ENCODE peak calls at places on chromosome 11, in six cellular contexts. U is IMR-90, J is H1, O is GM23338, P is A549, K is mammary epithelial cell. B is an unnamed sample.

GRCh38 chr11:109707411-109707810 is 285.4 kb downstream of the C11orf87 start:
- DNase-seq in P (no peak), J (no peak), U (no peak), O (no peak), K (no peak), B (no peak)

GRCh38 chr11:60165538-60165937 is 17.3 kb downstream of the MS4A6A start:
- DNase-seq in O (no peak), K (peak; percentile 30), P (no peak), U (no peak), J (no peak), B (no peak)

GRCh38 chr11:131491503-131491902 is 121.1 kb downstream of the NTM start:
- DNase-seq in O (no peak), J (no peak), U (peak; percentile 30), P (no peak), K (peak; percentile 21), B (peak; percentile 5)

GRCh38 chr11:134389464-134390180 is 22.4 kb downstream of the B3GAT1 start:
- DNase-seq in U (no peak), K (no peak), P (no peak), J (no peak), O (no peak), B (no peak)

GRCh38 chr11:100978442-100978841 is 151.2 kb downstream of the PGR start:
- DNase-seq in O (peak; percentile 76), U (no peak), P (no peak), J (no peak), K (no peak), B (no peak)

GRCh38 chr11:111000400-111001090 is 245.0 kb upstream of the POU2AF2 start:
- DNase-seq in U (no peak), K (no peak), P (no peak), J (no peak), O (no peak), B (no peak)

GRCh38 chr11:57562596-57562995 is 4.9 kb downstream of the UBE2L6 start:
- DNase-seq in P (no peak), K (peak; percentile 29), O (peak; percentile 63), U (no peak), J (no peak), B (no peak)

GRCh38 chr11:25981998-25982397 is 349.9 kb upstream of the ANO3 start:
- DNase-seq in U (peak; percentile 77), J (no peak), P (peak; percentile 4), K (peak; percentile 41), O (peak; percentile 75), B (peak; percentile 78)

GRCh38 chr11:57342702-57343101 is 4.5 kb downstream of the P2RX3 start:
- DNase-seq in U (no peak), O (no peak), P (no peak), K (no peak), J (no peak), B (no peak)

GRCh38 chr11:47326198-47326597 is 26.3 kb downstream of the MYBPC3 start:
- DNase-seq in P (no peak), J (no peak), U (no peak), O (no peak), K (no peak), B (no peak)

GRCh38 chr11:47329431-47329993 is 23.0 kb downstream of the MYBPC3 start:
- DNase-seq in J (no peak), U (no peak), O (no peak), K (no peak), P (no peak), B (no peak)

GRCh38 chr11:47327025-47327424 is 25.5 kb downstream of the MYBPC3 start:
- DNase-seq in K (no peak), U (no peak), J (no peak), O (no peak), P (no peak), B (no peak)

GRCh38 chr11:47328449-47329390 is 23.8 kb downstream of the MYBPC3 start:
- DNase-seq in P (no peak), U (no peak), O (no peak), K (no peak), J (no peak), B (no peak)

DNA sequence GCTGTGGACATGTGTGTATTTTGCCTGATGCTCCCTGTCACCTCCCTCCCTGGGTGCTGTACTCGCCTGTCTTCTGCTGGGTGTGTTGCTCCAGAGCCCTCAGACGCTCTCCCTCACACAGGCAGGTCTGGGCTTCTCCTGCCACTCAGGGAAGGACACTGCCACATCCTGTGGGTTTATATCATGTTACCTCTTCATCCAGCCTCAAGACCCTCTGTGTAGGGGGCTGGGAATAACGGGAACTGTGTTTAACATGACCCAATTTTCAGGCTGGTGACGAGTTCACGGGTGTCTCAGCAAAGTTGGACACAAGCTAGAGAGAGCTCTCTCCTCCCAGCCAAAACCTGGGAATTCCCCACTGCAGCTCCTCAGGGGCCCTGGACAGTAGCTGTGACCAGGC is 24.6 kb downstream of the MYBPC3 start:
- DNase-seq in J (no peak), P (no peak), O (no peak), K (no peak), U (no peak), B (no peak)
- H3K4me2 ChIP-seq in J (no peak overlapping the region), P (no peak overlapping the region), O (no peak overlapping the region), K (no peak overlapping the region), U (no peak overlapping the region), B (no peak overlapping the region)

DNA sequence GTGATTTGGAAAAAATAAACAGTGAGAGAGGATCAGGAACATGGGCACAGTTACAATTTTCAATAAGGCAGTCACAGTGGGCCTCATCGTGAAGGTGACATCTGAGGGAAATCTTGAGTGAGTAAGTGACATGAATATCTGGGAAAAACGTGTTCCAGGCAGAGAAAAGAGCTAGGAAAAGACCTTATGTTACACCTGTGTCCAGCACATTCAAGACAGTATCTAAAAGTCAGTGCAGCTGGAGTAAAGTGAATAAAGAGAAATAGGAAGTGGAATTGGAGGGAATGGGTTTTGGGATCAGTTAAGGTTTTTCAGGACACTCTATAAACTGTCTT is 827.5 kb upstream of the FAT3 start:
- DNase-seq in J (no peak), O (no peak), P (no peak), U (no peak), K (no peak), B (no peak)
- H3K4me2 ChIP-seq in J (no peak overlapping the region), O (no peak overlapping the region), P (peak overlapping the region; percentile 77), U (no peak overlapping the region), K (no peak overlapping the region), B (no peak overlapping the region)

DNA sequence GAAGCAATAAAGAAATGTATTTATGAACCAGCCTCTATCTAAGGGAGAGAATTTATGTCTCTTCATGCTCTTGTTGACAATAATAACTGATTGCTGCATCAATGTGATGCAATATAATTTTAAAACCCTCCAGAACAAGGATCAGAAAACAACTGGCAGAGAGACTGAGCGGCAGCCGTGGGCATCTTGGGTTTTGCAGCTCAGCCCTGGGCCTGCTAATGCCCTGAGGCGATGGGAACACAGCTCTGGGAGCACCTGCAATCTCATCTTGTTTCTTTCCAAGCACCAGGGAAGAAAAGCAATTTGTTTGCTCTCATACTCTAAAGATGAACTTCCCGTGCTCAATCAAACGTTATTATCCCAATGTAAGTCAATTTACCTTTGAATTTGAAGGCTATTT is 245.7 kb downstream of the ST3GAL4 start:
- DNase-seq in O (no peak), J (no peak), U (no peak), K (no peak), P (no peak), B (no peak)
- H3K4me2 ChIP-seq in O (peak overlapping the region; percentile 71), J (peak overlapping the region; percentile 53), U (no peak overlapping the region), K (no peak overlapping the region), P (no peak overlapping the region), B (no peak overlapping the region)

DNA sequence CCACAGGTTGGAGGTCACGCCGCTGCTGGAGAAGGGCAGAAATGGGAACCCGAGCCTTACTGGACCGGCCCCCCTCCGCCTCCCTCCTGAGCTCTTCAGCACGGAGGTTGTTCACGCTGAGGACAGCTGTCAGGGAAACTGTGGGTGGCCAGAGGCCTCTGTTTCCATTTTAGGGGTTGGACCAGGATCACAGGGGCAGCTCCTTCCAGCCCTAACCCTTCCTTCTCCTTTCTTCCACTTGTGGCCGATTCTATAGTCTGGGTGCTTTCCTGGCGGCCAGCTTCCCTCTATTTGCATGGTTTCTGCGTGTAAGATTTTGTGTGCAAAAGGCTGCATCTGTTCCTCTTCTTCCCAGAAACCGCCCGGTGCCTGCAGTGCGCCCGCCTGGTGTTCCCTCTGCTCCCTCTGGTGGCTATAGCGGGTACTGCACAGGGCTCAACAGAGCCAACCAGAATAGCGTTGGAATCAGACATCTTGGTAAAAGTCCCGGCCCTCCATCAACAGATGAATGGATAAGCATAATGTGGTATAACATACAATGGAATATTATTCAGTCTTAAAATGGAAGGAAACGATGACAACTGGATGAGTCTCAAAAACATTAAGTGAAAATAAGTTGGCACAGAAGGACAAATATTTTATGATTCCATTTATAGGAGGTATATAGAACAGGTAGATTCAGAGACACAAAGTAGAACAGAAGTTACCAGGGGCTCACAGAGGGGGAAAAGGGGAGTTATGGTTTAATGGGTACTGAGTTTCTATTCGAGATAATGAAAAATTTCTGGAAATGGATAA is 8.4 kb upstream of the SLC22A8 start:
- DNase-seq in U (peak; percentile 61), K (peak; percentile 52), J (peak; percentile 97), O (peak; percentile 91), P (peak; percentile 81), B (peak; percentile 64)
- H3K4me2 ChIP-seq in U (no peak overlapping the region), K (no peak overlapping the region), J (no peak overlapping the region), O (peak overlapping the region; percentile 18), P (peak overlapping the region; percentile 18), B (peak overlapping the region; percentile 53)

GRCh38 chr11:24637520-24637919 is 140.7 kb downstream of the LUZP2 start:
- DNase-seq in O (peak; percentile 12), P (no peak), U (no peak), K (peak; percentile 7), J (no peak), B (no peak)
- H3K4me2 ChIP-seq in O (peak overlapping the region; percentile 15), P (no peak overlapping the region), U (no peak overlapping the region), K (no peak overlapping the region), J (peak overlapping the region; percentile 2), B (no peak overlapping the region)

GRCh38 chr11:1851437-1852180 is 1.3 kb upstream of the LSP1 start:
- DNase-seq in P (no peak), J (no peak), U (no peak), K (no peak), O (no peak), B (no peak)
- H3K4me2 ChIP-seq in P (no peak overlapping the region), J (no peak overlapping the region), U (no peak overlapping the region), K (no peak overlapping the region), O (no peak overlapping the region), B (no peak overlapping the region)